ENCODE peak calls at places on chromosomes 6 and 20, in six cellular contexts. One of them, this sample, is unnamed.

GRCh38 chr20:56400001-56400640 is 7.7 kb downstream of the CSTF1 start:
- DNase-seq in SK-N-SH: peak; percentile 56
- DNase-seq in astrocyte of the spinal cord: peak; percentile 80
- DNase-seq in mesothelial cell of epicardium: no peak
- DNase-seq in BJ: no peak
- DNase-seq in type B pancreatic cell: no peak
- DNase-seq in this sample: no peak

GRCh38 chr20:58585753-58586540 is 65.1 kb upstream of the STX16 start:
- DNase-seq in mesothelial cell of epicardium: no peak
- DNase-seq in SK-N-SH: peak; percentile 48
- DNase-seq in BJ: no peak
- DNase-seq in type B pancreatic cell: no peak
- DNase-seq in astrocyte of the spinal cord: no peak
- DNase-seq in this sample: no peak

GRCh38 chr20:62258499-62259293 is 20.4 kb downstream of the OSBPL2 start:
- DNase-seq in type B pancreatic cell: no peak
- DNase-seq in astrocyte of the spinal cord: peak; percentile 74
- DNase-seq in SK-N-SH: no peak
- DNase-seq in BJ: peak; percentile 44
- DNase-seq in mesothelial cell of epicardium: no peak
- DNase-seq in this sample: peak; percentile 22

GRCh38 chr6:14502551-14502950 is 385.0 kb downstream of the CD83 start:
- DNase-seq in SK-N-SH: no peak
- DNase-seq in mesothelial cell of epicardium: no peak
- DNase-seq in type B pancreatic cell: no peak
- DNase-seq in BJ: no peak
- DNase-seq in astrocyte of the spinal cord: no peak
- DNase-seq in this sample: peak; percentile 52

GRCh38 chr6:37173573-37174195 is 3.7 kb downstream of the PIM1 start:
- DNase-seq in BJ: no peak
- DNase-seq in astrocyte of the spinal cord: no peak
- DNase-seq in mesothelial cell of epicardium: no peak
- DNase-seq in SK-N-SH: no peak
- DNase-seq in type B pancreatic cell: no peak
- DNase-seq in this sample: no peak

GRCh38 chr6:129679250-129679649 is 30.7 kb downstream of the ARHGAP18 start:
- DNase-seq in astrocyte of the spinal cord: no peak
- DNase-seq in mesothelial cell of epicardium: no peak
- DNase-seq in SK-N-SH: no peak
- DNase-seq in type B pancreatic cell: no peak
- DNase-seq in BJ: peak; percentile 63
- DNase-seq in this sample: no peak

GRCh38 chr6:150004101-150004782 is 21.1 kb downstream of the RAET1L start:
- DNase-seq in BJ: no peak
- DNase-seq in type B pancreatic cell: no peak
- DNase-seq in SK-N-SH: no peak
- DNase-seq in astrocyte of the spinal cord: no peak
- DNase-seq in mesothelial cell of epicardium: no peak
- DNase-seq in this sample: no peak

GRCh38 chr20:6886065-6886729 is 118.7 kb downstream of the BMP2 start:
- DNase-seq in BJ: no peak
- DNase-seq in SK-N-SH: no peak
- DNase-seq in type B pancreatic cell: no peak
- DNase-seq in astrocyte of the spinal cord: peak; percentile 12
- DNase-seq in mesothelial cell of epicardium: no peak
- DNase-seq in this sample: no peak

GRCh38 chr6:80263603-80264002 is 157.1 kb downstream of the BCKDHB start:
- DNase-seq in SK-N-SH: no peak
- DNase-seq in type B pancreatic cell: no peak
- DNase-seq in mesothelial cell of epicardium: no peak
- DNase-seq in BJ: no peak
- DNase-seq in astrocyte of the spinal cord: no peak
- DNase-seq in this sample: no peak

GRCh38 chr20:55782861-55783260 is 222.5 kb downstream of the CBLN4 start:
- DNase-seq in mesothelial cell of epicardium: no peak
- DNase-seq in SK-N-SH: peak; percentile 21
- DNase-seq in BJ: no peak
- DNase-seq in type B pancreatic cell: no peak
- DNase-seq in astrocyte of the spinal cord: no peak
- DNase-seq in this sample: no peak

GRCh38 chr20:41087777-41088176 is 49.6 kb upstream of the PLCG1 start:
- DNase-seq in type B pancreatic cell: no peak
- DNase-seq in mesothelial cell of epicardium: no peak
- DNase-seq in astrocyte of the spinal cord: no peak
- DNase-seq in BJ: no peak
- DNase-seq in SK-N-SH: no peak
- DNase-seq in this sample: no peak

GRCh38 chr20:41087325-41087685 is 50.0 kb upstream of the PLCG1 start:
- DNase-seq in BJ: no peak
- DNase-seq in type B pancreatic cell: no peak
- DNase-seq in mesothelial cell of epicardium: no peak
- DNase-seq in astrocyte of the spinal cord: no peak
- DNase-seq in SK-N-SH: no peak
- DNase-seq in this sample: no peak

GRCh38 chr20:41086402-41087324 is 50.7 kb upstream of the PLCG1 start:
- DNase-seq in SK-N-SH: peak; percentile 76
- DNase-seq in BJ: no peak
- DNase-seq in astrocyte of the spinal cord: no peak
- DNase-seq in type B pancreatic cell: no peak
- DNase-seq in mesothelial cell of epicardium: no peak
- DNase-seq in this sample: no peak

GRCh38 chr20:41091926-41092325 is 45.4 kb upstream of the PLCG1 start:
- DNase-seq in BJ: no peak
- DNase-seq in mesothelial cell of epicardium: no peak
- DNase-seq in SK-N-SH: no peak
- DNase-seq in astrocyte of the spinal cord: no peak
- DNase-seq in type B pancreatic cell: no peak
- DNase-seq in this sample: no peak

GRCh38 chr20:41089555-41089954 is 47.8 kb upstream of the PLCG1 start:
- DNase-seq in mesothelial cell of epicardium: no peak
- DNase-seq in SK-N-SH: no peak
- DNase-seq in type B pancreatic cell: no peak
- DNase-seq in astrocyte of the spinal cord: no peak
- DNase-seq in BJ: no peak
- DNase-seq in this sample: no peak
- TF ChIP-seq CTCF in mesothelial cell of epicardium: no peak
- TF ChIP-seq CTCF in SK-N-SH: peak; percentile 12
- TF ChIP-seq CTCF in type B pancreatic cell: peak; percentile 18
- TF ChIP-seq CTCF in astrocyte of the spinal cord: peak; percentile 6
- TF ChIP-seq CTCF in BJ: no peak
- TF ChIP-seq CTCF in this sample: peak; percentile 26

GRCh38 chr20:32510120-32510600 is 75.0 kb downstream of the NOL4L start:
- DNase-seq in mesothelial cell of epicardium: no peak
- DNase-seq in SK-N-SH: no peak
- DNase-seq in astrocyte of the spinal cord: no peak
- DNase-seq in BJ: no peak
- DNase-seq in type B pancreatic cell: no peak
- DNase-seq in this sample: no peak

GRCh38 chr20:32510601-32511357 is 74.4 kb downstream of the NOL4L start:
- DNase-seq in mesothelial cell of epicardium: no peak
- DNase-seq in SK-N-SH: no peak
- DNase-seq in type B pancreatic cell: no peak
- DNase-seq in BJ: no peak
- DNase-seq in astrocyte of the spinal cord: no peak
- DNase-seq in this sample: no peak

GRCh38 chr20:32508775-32509119 is 76.4 kb downstream of the NOL4L start:
- DNase-seq in SK-N-SH: no peak
- DNase-seq in BJ: no peak
- DNase-seq in mesothelial cell of epicardium: no peak
- DNase-seq in type B pancreatic cell: no peak
- DNase-seq in astrocyte of the spinal cord: no peak
- DNase-seq in this sample: no peak

GRCh38 chr20:32507998-32508774 is 76.9 kb downstream of the NOL4L start:
- DNase-seq in mesothelial cell of epicardium: no peak
- DNase-seq in type B pancreatic cell: no peak
- DNase-seq in BJ: no peak
- DNase-seq in astrocyte of the spinal cord: no peak
- DNase-seq in SK-N-SH: no peak
- DNase-seq in this sample: no peak

GRCh38 chr20:32509639-32510066 is 75.5 kb downstream of the NOL4L start:
- DNase-seq in BJ: peak; percentile 39
- DNase-seq in mesothelial cell of epicardium: no peak
- DNase-seq in SK-N-SH: peak; percentile 75
- DNase-seq in astrocyte of the spinal cord: no peak
- DNase-seq in type B pancreatic cell: no peak
- DNase-seq in this sample: no peak
- TF ChIP-seq CTCF in BJ: peak; percentile 37
- TF ChIP-seq CTCF in mesothelial cell of epicardium: no peak
- TF ChIP-seq CTCF in SK-N-SH: peak; percentile 60
- TF ChIP-seq CTCF in astrocyte of the spinal cord: peak; percentile 22
- TF ChIP-seq CTCF in type B pancreatic cell: peak; percentile 35
- TF ChIP-seq CTCF in this sample: peak; percentile 49

DNA sequence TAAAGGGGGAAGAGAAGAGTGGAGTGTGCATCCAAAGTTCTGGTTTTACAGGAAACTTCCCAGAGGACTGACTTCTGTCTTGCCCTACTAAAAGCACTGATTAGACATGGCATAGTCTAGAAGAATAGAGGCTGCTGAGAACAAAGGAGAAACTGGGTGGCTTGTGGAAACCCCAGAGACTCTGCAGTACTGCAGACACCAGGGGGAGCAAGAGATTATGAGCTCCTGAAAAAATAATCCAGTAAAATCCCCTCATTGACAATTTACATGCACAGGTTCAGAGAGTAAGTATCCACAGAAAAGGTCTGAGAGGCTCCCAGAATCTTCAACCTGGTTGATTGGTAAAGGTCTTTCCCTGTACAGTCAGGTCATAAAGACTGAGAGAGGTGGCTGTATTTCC is 48.7 kb upstream of the CLVS2 start:
- DNase-seq in astrocyte of the spinal cord: peak; percentile 26
- DNase-seq in BJ: no peak
- DNase-seq in mesothelial cell of epicardium: no peak
- DNase-seq in type B pancreatic cell: no peak
- DNase-seq in SK-N-SH: peak; percentile 36
- DNase-seq in this sample: no peak
- TF ChIP-seq CTCF in astrocyte of the spinal cord: peak; percentile 69
- TF ChIP-seq CTCF in BJ: no peak
- TF ChIP-seq CTCF in mesothelial cell of epicardium: no peak
- TF ChIP-seq CTCF in type B pancreatic cell: peak; percentile 72
- TF ChIP-seq CTCF in SK-N-SH: no peak
- TF ChIP-seq CTCF in this sample: peak; percentile 76

DNA sequence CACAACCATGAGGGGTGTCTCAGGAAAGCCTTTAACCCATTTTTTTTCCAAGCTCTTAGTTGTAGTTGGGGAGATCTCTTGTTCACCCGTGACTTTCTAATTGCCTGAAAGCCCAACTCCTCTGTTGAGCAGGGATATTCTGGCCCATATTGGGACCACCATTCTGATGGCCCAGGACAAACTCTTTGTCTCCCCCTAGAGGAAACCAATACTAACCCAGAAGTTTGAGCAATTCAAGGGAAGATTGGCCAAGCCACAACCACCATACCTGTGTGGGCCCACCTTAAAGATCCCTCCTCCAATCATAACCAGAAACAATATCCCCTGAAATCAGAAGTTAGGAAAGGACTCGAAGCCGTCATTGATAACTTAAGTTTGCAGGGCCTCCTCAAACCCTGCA is 132.6 kb downstream of the THBS2 start:
- DNase-seq in SK-N-SH: no peak
- DNase-seq in type B pancreatic cell: no peak
- DNase-seq in mesothelial cell of epicardium: no peak
- DNase-seq in astrocyte of the spinal cord: no peak
- DNase-seq in BJ: no peak
- DNase-seq in this sample: no peak
- TF ChIP-seq CTCF in SK-N-SH: peak; percentile 21
- TF ChIP-seq CTCF in type B pancreatic cell: no peak
- TF ChIP-seq CTCF in mesothelial cell of epicardium: no peak
- TF ChIP-seq CTCF in astrocyte of the spinal cord: peak; percentile 10
- TF ChIP-seq CTCF in BJ: no peak
- TF ChIP-seq CTCF in this sample: peak; percentile 39

DNA sequence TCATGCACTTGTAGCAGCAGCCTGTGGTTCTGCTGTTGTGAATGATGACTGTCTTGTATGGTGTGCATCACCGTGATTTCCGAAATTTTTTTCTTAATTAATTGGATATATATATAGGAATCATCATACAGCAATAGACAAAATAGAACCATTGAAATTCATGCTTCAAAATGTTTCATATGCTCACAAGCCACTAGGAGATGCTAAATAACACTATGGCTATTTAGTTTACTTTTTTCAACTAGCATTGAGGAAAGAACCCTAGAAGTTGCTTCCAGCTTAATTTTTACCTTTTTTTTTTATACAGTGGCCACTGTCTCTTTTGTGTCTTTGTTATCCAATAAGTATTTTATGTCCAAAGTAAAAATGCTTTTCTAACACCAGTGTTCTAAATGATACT is 485.4 kb downstream of the CDKAL1 start:
- DNase-seq in mesothelial cell of epicardium: no peak
- DNase-seq in BJ: no peak
- DNase-seq in type B pancreatic cell: no peak
- DNase-seq in astrocyte of the spinal cord: peak; percentile 29
- DNase-seq in SK-N-SH: no peak
- DNase-seq in this sample: no peak
- TF ChIP-seq CTCF in mesothelial cell of epicardium: no peak
- TF ChIP-seq CTCF in BJ: peak; percentile 30
- TF ChIP-seq CTCF in type B pancreatic cell: peak; percentile 19
- TF ChIP-seq CTCF in astrocyte of the spinal cord: peak; percentile 39
- TF ChIP-seq CTCF in SK-N-SH: peak; percentile 47
- TF ChIP-seq CTCF in this sample: peak; percentile 44

This sample was measured in epithelial cell of proximal tubule.